ENCODE peak calls at places on chromosomes 2 and 18, in eight cellular contexts. C, Y, N, M, W, I, T and A are unnamed samples.

GRCh38 chr2:144580521-144581153 is 60.7 kb upstream of the ZEB2 start:
- DNase-seq in C (no peak), Y (no peak), N (no peak), M (no peak), W (no peak), I (peak; percentile 61), T (no peak), A (no peak)

GRCh38 chr2:222305510-222306392 is 7.0 kb upstream of the PAX3 start:
- DNase-seq in C (no peak), Y (no peak), N (no peak), M (no peak), W (no peak), I (no peak), T (no peak), A (no peak)

GRCh38 chr2:145592362-145592761 is 1072.4 kb upstream of the ZEB2 start:
- DNase-seq in C (no peak), Y (peak; percentile 13), N (peak; percentile 21), M (no peak), W (no peak), I (no peak), T (no peak), A (no peak)

GRCh38 chr2:240597419-240598181 is 11.1 kb downstream of the CAPN10 start:
- DNase-seq in C (peak; percentile 62), Y (no peak), N (no peak), M (no peak), W (no peak), I (no peak), T (peak; percentile 11), A (no peak)

GRCh38 chr2:57696016-57696415 is 350.6 kb upstream of the VRK2 start:
- DNase-seq in C (no peak), Y (no peak), N (no peak), M (peak; percentile 61), W (no peak), I (no peak), T (no peak), A (peak; percentile 9)

GRCh38 chr2:218031771-218032257 is 29.0 kb upstream of the TNS1 start:
- DNase-seq in C (peak; percentile 69), Y (no peak), N (no peak), M (no peak), W (no peak), I (no peak), T (no peak), A (no peak)

GRCh38 chr2:239264838-239265651 is 135.8 kb downstream of the HDAC4 start:
- DNase-seq in C (peak; percentile 96), Y (peak; percentile 67), N (peak; percentile 57), M (peak; percentile 55), W (peak; percentile 61), I (peak; percentile 38), T (no peak), A (peak; percentile 57)

GRCh38 chr18:75170916-75171315 is 38.0 kb downstream of the PTGR3 start:
- DNase-seq in C (no peak), Y (no peak), N (no peak), M (no peak), W (no peak), I (no peak), T (no peak), A (no peak)

GRCh38 chr18:12657048-12657848 is 659 bp downstream of the SPIRE1 start:
- DNase-seq in C (peak; percentile 88), Y (peak; percentile 51), N (peak; percentile 59), M (peak; percentile 22), W (no peak), I (no peak), T (peak; percentile 44), A (peak; percentile 53)

DNA sequence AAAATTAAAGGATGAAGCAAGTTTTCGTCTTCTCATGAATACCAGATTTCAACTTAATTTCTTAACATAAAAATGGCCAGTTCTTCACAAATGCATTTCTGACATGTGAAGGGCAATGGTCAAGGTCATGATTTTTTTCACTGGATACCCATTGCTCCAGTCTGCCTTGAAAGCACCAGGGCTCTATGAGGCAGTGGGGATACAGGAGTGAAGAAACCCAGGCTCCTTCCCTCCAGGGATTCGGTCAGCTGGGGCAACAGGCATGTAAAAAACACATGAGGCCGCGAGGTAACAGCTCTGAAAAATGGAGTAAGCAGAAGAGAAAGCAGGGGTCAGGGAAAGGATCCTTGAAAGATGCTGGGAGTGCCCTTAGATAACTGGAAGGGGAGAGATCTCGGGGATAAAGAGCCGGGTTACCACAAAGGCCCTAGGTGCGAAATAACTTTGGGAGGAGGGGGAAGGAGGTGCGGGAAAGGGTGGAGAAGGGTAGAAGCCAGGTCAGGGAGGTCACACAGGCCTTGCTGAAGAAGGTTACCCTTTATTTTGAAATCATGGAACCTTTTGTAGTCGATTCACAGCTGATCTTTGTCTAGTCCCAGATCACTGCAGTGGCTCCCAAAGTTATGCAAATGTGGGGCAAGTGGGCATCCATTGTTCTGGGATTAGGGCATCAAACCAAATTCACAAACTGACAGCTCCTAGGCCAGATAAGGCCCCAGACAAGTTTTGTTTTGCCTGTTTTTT is 5.2 kb upstream of the SPRED2 start:
- DNase-seq in C (no peak), Y (no peak), N (no peak), M (no peak), W (no peak), I (no peak), T (no peak), A (no peak)
- H3K4me3 ChIP-seq in C (no peak overlapping the region), Y (peak overlapping the region; percentile 72), N (peak overlapping the region; percentile 53), M (peak overlapping the region; percentile 83), W (no peak overlapping the region), I (peak overlapping the region; percentile 75), T (no peak overlapping the region), A (no peak overlapping the region)

GRCh38 chr2:28894470-28895188 is at the start of gene WDR43:
- DNase-seq in C (peak; percentile 97), Y (peak; percentile 99), N (peak; percentile 100), M (peak; percentile 98), W (peak; percentile 97), I (peak; percentile 98), T (peak; percentile 97), A (peak; percentile 99)

GRCh38 chr2:28893488-28893887 is 979 bp upstream of the WDR43 start:
- DNase-seq in C (no peak), Y (no peak), N (no peak), M (no peak), W (no peak), I (no peak), T (peak; percentile 20), A (no peak)

GRCh38 chr2:28895189-28895893 is 874 bp downstream of the WDR43 start:
- DNase-seq in C (peak; percentile 78), Y (peak; percentile 17), N (peak; percentile 33), M (no peak), W (peak; percentile 9), I (peak; percentile 66), T (peak; percentile 34), A (peak; percentile 48)

GRCh38 chr2:28898048-28898447 is 3.6 kb downstream of the WDR43 start:
- DNase-seq in C (peak; percentile 84), Y (no peak), N (no peak), M (no peak), W (no peak), I (no peak), T (no peak), A (no peak)

DNA sequence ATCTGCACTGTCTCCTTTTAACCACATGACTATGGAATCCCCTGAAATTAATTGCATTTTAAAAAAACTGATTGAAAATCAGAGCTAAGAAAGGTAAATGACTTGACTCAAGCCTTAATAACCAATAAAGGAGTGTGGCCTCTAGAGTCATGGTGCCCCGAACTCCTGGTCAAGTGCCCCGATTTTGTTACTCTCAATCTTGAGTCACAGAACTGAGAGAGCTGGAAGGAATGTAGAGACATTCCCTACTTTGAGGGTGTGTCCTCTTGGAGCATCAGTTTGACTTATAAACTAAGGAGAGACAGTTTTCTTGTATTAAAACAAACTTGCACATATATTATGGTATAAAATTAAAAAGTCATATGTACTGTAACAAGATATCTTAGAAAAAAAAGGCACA is 2.4 kb downstream of the WDR43 start:
- DNase-seq in C (peak; percentile 88), Y (peak; percentile 58), N (peak; percentile 16), M (peak; percentile 4), W (no peak), I (no peak), T (no peak), A (no peak)
- H3K4me3 ChIP-seq in C (no peak overlapping the region), Y (no peak overlapping the region), N (no peak overlapping the region), M (peak overlapping the region; percentile 98), W (peak overlapping the region; percentile 96), I (peak overlapping the region; percentile 99), T (no peak overlapping the region), A (no peak overlapping the region)

GRCh38 chr18:9877655-9878014 is 8.1 kb upstream of the TXNDC2 start:
- DNase-seq in C (no peak), Y (no peak), N (no peak), M (no peak), W (no peak), I (no peak), T (no peak), A (no peak)
- H3K4me3 ChIP-seq in C (peak overlapping the region; percentile 56), Y (peak overlapping the region; percentile 35), N (no peak overlapping the region), M (peak overlapping the region; percentile 52), W (no peak overlapping the region), I (no peak overlapping the region), T (peak overlapping the region; percentile 14), A (peak overlapping the region; percentile 20)

GRCh38 chr18:31720867-31721266 is 36.5 kb upstream of the B4GALT6 start:
- DNase-seq in C (no peak), Y (no peak), N (peak; percentile 27), M (no peak), W (no peak), I (no peak), T (no peak), A (no peak)

GRCh38 chr18:31721596-31721995 is 37.2 kb upstream of the B4GALT6 start:
- DNase-seq in C (no peak), Y (no peak), N (peak; percentile 61), M (no peak), W (no peak), I (no peak), T (no peak), A (no peak)

GRCh38 chr18:31722369-31722957 is 38.1 kb upstream of the B4GALT6 start:
- DNase-seq in C (peak; percentile 86), Y (peak; percentile 70), N (peak; percentile 86), M (peak; percentile 55), W (peak; percentile 15), I (peak; percentile 69), T (peak; percentile 66), A (peak; percentile 62)

GRCh38 chr18:31723998-31724711 is 36.5 kb downstream of the SLC25A52 start:
- DNase-seq in C (peak; percentile 78), Y (peak; percentile 2), N (peak; percentile 34), M (no peak), W (no peak), I (no peak), T (peak; percentile 22), A (no peak)

DNA sequence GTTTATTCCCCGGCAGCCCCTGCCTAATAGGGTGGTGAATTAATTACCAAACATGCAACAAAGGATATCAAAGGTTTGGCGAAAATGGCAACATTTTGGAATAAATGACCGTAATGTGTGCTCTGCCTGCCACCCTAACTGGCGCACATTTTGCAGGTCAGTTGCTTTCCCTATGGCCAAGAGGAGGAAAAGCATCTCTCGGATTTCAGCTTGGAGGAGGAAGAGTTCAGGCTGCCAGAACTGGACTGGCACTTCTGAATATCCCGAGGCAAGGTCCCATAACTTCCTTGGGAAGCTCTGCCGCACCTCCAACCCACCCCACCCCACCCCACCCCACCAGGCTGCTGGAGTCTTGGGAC is 37.1 kb downstream of the SLC25A52 start:
- DNase-seq in C (no peak), Y (no peak), N (no peak), M (no peak), W (no peak), I (no peak), T (no peak), A (no peak)
- H3K4me3 ChIP-seq in C (peak overlapping the region; percentile 74), Y (no peak overlapping the region), N (no peak overlapping the region), M (no peak overlapping the region), W (no peak overlapping the region), I (no peak overlapping the region), T (peak overlapping the region; percentile 45), A (no peak overlapping the region)